ENCODE peak calls at places on chromosomes 11 and 22, in ten cellular contexts. F, D, M, B, Q, P, Z, E, G and R are unnamed samples.

GRCh38 chr11:122727101-122727929 is 71.8 kb downstream of the UBASH3B start:
- DNase-seq in M (no peak), D (no peak), F (no peak), Q (no peak), E (peak), Z (no peak), B (no peak), P (no peak), G (peak), R (no peak)

GRCh38 chr11:100593321-100593720 is 93.8 kb upstream of the ARHGAP42 start:
- DNase-seq in F (no peak), B (peak), G (no peak), Z (no peak), E (no peak), Q (no peak), M (no peak), P (no peak), D (peak), R (no peak)

GRCh38 chr22:46078241-46079092 is 71.9 kb upstream of the PPARA start:
- DNase-seq in Q (peak), E (peak), P (no peak), M (peak), F (peak), Z (peak), B (peak), D (no peak), G (peak), R (peak)

GRCh38 chr11:27401760-27402316 is 38.8 kb upstream of the CCDC34 start:
- DNase-seq in Z (no peak), B (no peak), E (no peak), G (no peak), M (no peak), P (no peak), Q (no peak), F (no peak), D (no peak), R (peak)

GRCh38 chr11:35847473-35847872 is 96.4 kb upstream of the LDLRAD3 start:
- DNase-seq in B (no peak), G (no peak), Q (no peak), Z (no peak), M (no peak), E (no peak), P (no peak), F (no peak), D (no peak), R (no peak)

GRCh38 chr22:35538801-35539321 is 1.8 kb upstream of the RASD2 start:
- DNase-seq in F (no peak), Q (no peak), G (peak), M (no peak), E (no peak), D (no peak), B (no peak), P (no peak), Z (no peak), R (peak)

GRCh38 chr22:42367980-42368378 is 64.2 kb downstream of the NFAM1 start:
- DNase-seq in F (no peak), M (no peak), Q (no peak), E (no peak), B (no peak), P (no peak), G (no peak), Z (no peak), D (no peak), R (no peak)

GRCh38 chr11:110077866-110078325 is 15.3 kb upstream of the ZC3H12C start:
- DNase-seq in F (peak), P (no peak), G (peak), Z (peak), E (peak), Q (peak), B (peak), M (no peak), D (no peak), R (peak)

GRCh38 chr22:27726344-27726725 is 75.2 kb downstream of the MN1 start:
- DNase-seq in Q (no peak), M (no peak), Z (no peak), F (no peak), D (no peak), B (no peak), G (no peak), P (no peak), E (peak), R (no peak)

GRCh38 chr11:62256281-62256680 is 13.7 kb upstream of the SCGB2A2 start:
- DNase-seq in D (no peak), F (no peak), B (no peak), P (no peak), Q (peak), Z (no peak), M (no peak), G (peak), E (no peak), R (peak)

GRCh38 chr11:35785287-35786167 is 123.0 kb downstream of the TRIM44 start:
- DNase-seq in D (no peak), Q (no peak), M (no peak), E (peak), B (no peak), P (no peak), G (peak), Z (no peak), F (peak), R (peak)

GRCh38 chr22:44399906-44400762 is 87.4 kb upstream of the SHISAL1 start:
- DNase-seq in Q (no peak), D (no peak), P (no peak), F (no peak), M (no peak), B (no peak), Z (no peak), G (no peak), E (no peak), R (no peak)

GRCh38 chr11:78460468-78460867 is 42.8 kb upstream of the GAB2 start:
- DNase-seq in B (peak), Q (peak), F (peak), P (no peak), E (peak), Z (no peak), M (no peak), D (no peak), G (peak), R (peak)

GRCh38 chr11:69839516-69839915 is 20.3 kb upstream of the FGF3 start:
- DNase-seq in M (no peak), Z (no peak), F (no peak), D (no peak), Q (no peak), P (no peak), B (no peak), E (no peak), G (no peak), R (no peak)

GRCh38 chr11:36356201-36356600 is 60.1 kb downstream of the PRR5L start:
- DNase-seq in F (peak), D (no peak), M (no peak), P (no peak), Z (no peak), B (no peak), Q (no peak), G (no peak), E (peak), R (no peak)

GRCh38 chr11:115488945-115489344 is 15.3 kb downstream of the CADM1 start:
- DNase-seq in Q (no peak), D (peak), E (peak), M (no peak), G (no peak), Z (no peak), P (no peak), F (no peak), B (peak), R (no peak)

GRCh38 chr22:49963647-49964026 is 3.1 kb downstream of the PIM3 start:
- DNase-seq in D (no peak), E (no peak), F (no peak), Z (no peak), G (no peak), Q (no peak), M (peak), P (no peak), B (no peak), R (no peak)

GRCh38 chr11:17013548-17014320 is 480 bp downstream of the PLEKHA7 start:
- DNase-seq in Q (no peak), P (no peak), D (no peak), B (no peak), E (no peak), Z (no peak), G (peak), F (no peak), M (no peak), R (peak)

GRCh38 chr11:129804012-129804411 is 11.6 kb upstream of the TMEM45B start:
- DNase-seq in F (no peak), B (no peak), Z (no peak), M (no peak), P (no peak), E (no peak), G (no peak), Q (no peak), D (no peak), R (peak)

GRCh38 chr11:34840736-34841386 is 75.3 kb downstream of the APIP start:
- DNase-seq in E (peak), Q (peak), F (no peak), D (no peak), Z (peak), B (no peak), M (no peak), P (no peak), G (no peak), R (peak)

GRCh38 chr11:67664696-67665536 is 9.5 kb downstream of the ALDH3B2 start:
- DNase-seq in B (no peak), F (no peak), D (no peak), P (no peak), M (no peak), E (no peak), Z (no peak), Q (no peak), G (no peak), R (no peak)

GRCh38 chr11:61494341-61495038 is 14.1 kb upstream of the LRRC10B start:
- DNase-seq in P (no peak), F (no peak), E (no peak), M (no peak), Q (no peak), Z (no peak), B (peak), G (no peak), D (no peak), R (no peak)

GRCh38 chr11:62546244-62546936 is at the start of gene AHNAK:
- DNase-seq in P (no peak), Z (peak), M (peak), D (no peak), E (peak), F (peak), G (peak), B (peak), Q (no peak), R (peak)

GRCh38 chr22:35726933-35727332 is 9.3 kb downstream of the APOL5 start:
- DNase-seq in F (no peak), Z (no peak), P (no peak), E (no peak), B (no peak), D (no peak), G (no peak), Q (no peak), M (no peak), R (no peak)

GRCh38 chr22:32331236-32331917 is 26.3 kb upstream of the RFPL3 start:
- DNase-seq in Q (no peak), B (no peak), E (no peak), M (no peak), P (no peak), F (no peak), D (no peak), G (no peak), Z (no peak), R (no peak)

GRCh38 chr11:117458275-117459120 is 130.8 kb downstream of the CEP164 start:
- DNase-seq in Z (no peak), Q (no peak), G (no peak), B (no peak), F (no peak), M (no peak), D (no peak), E (no peak), P (no peak), R (peak)

GRCh38 chr11:33262016-33262638 is 4.9 kb downstream of the HIPK3 start:
- DNase-seq in E (peak), Z (no peak), B (peak), F (peak), G (peak), P (no peak), D (no peak), M (no peak), Q (peak), R (no peak)

GRCh38 chr11:36367806-36368680 is 72.0 kb downstream of the PRR5L start:
- DNase-seq in M (no peak), E (no peak), G (no peak), Z (peak), P (no peak), F (no peak), B (no peak), D (no peak), Q (no peak), R (no peak)

GRCh38 chr11:64287676-64288352 is 2.2 kb downstream of the GPR137 start:
- DNase-seq in Z (no peak), P (no peak), E (no peak), B (no peak), Q (no peak), F (no peak), G (no peak), M (no peak), D (no peak), R (no peak)

GRCh38 chr11:10511046-10511711 is 29.8 kb downstream of the RNF141 start:
- DNase-seq in G (no peak), P (no peak), Z (no peak), Q (no peak), B (no peak), M (no peak), E (no peak), F (no peak), D (no peak), R (no peak)

GRCh38 chr11:59755701-59756495 is 722 bp downstream of the STX3 start:
- DNase-seq in M (peak), E (peak), B (peak), Z (peak), Q (peak), P (no peak), F (peak), D (peak), G (peak), R (peak)

GRCh38 chr22:31228425-31228824 is 16.3 kb downstream of the LIMK2 start:
- DNase-seq in Z (no peak), E (no peak), P (no peak), D (no peak), M (no peak), Q (no peak), G (no peak), F (no peak), B (no peak), R (no peak)

GRCh38 chr22:49768961-49769690 is 58.5 kb downstream of the BRD1 start:
- DNase-seq in F (peak), B (peak), Z (peak), P (no peak), M (no peak), Q (no peak), G (peak), E (peak), D (peak), R (no peak)

GRCh38 chr11:121119444-121119843 is 18.4 kb downstream of the TECTA start:
- DNase-seq in B (no peak), M (no peak), Q (no peak), D (no peak), P (no peak), G (no peak), F (no peak), E (peak), Z (no peak), R (no peak)
- TF ChIP-seq CTCF in B (no peak), M (no peak), Q (no peak), D (no peak), P (no peak), G (no peak), F (no peak), E (no peak), Z (no peak), R (no peak)

GRCh38 chr11:30422389-30422788 is 99.5 kb downstream of the ARL14EP start:
- DNase-seq in Q (no peak), D (peak), G (no peak), E (no peak), F (no peak), B (no peak), P (no peak), M (no peak), Z (no peak), R (no peak)
- H3K4me3 ChIP-seq in Q (no peak), D (no peak), G (no peak), E (no peak), F (no peak), B (no peak), P (no peak), M (no peak), Z (no peak), R (no peak)

DNA sequence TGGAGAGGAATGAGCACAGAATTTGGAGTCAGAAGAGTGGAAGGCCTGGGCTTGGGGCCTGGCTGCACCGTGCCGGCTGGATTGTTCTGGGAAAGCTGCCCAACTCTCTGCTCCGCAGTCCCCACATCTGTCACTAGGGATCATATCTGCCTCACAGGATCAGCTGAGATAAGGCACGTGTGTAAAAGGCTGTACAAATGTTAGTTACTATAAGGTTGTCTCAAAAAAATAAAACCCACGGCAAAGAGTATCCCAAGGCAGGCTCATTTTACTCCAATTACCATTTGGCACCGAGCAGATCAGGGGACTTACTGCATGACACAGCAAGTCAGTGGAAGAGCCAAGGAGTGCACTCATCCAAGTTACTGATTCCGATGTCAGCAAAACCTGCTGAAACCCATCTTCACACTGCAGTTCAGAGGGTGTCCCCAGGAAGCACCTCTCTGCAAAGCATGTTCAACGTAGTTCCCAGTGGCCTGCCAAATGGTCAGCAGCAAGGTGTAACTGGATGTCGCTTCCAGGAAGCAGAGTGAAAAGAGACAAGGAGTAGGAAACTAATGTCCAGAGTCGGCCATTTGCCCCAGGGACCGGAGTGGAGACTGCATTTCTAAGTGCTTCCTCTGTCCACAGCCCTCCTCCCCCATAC is 18.1 kb upstream of the MRTFA start:
- DNase-seq in B (peak), Z (peak), M (peak), D (no peak), G (peak), E (peak), Q (peak), F (peak), P (no peak), R (peak)
- TF ChIP-seq CTCF in B (peak), Z (peak), M (no peak), D (peak), G (peak), E (peak), Q (peak), F (peak), P (no peak), R (peak)

GRCh38 chr22:19940536-19941364 is 822 bp upstream of the COMT start:
- DNase-seq in Q (no peak), P (no peak), Z (no peak), E (no peak), B (no peak), F (no peak), M (no peak), G (no peak), D (no peak), R (no peak)
- H3K4me3 ChIP-seq in Q (peak), P (peak), Z (peak), E (peak), B (peak), F (peak), M (peak), G (peak), D (peak), R (peak)

DNA sequence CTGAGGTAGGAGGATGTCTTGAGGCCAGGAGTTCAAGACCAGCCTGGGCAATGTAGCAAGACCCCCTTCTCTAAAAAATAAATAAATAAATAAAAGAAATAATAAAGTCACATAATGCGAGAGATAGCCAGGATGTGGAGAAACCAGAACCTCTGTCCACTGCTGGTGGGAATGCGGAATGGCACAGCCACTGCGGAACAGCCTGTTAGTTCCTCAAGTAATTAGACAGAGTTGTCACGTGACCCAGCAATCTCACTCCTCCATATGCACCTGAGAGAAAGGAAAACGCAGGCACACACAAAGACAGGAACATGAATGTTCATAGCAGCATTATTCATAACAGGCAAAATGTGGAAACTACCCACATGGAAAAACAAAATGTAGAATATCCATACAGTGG is 27.5 kb downstream of the LIF start:
- DNase-seq in B (no peak), M (no peak), P (no peak), Z (no peak), D (no peak), G (peak), Q (no peak), F (no peak), E (no peak), R (no peak)
- TF ChIP-seq CTCF in B (peak), M (no peak), P (no peak), Z (no peak), D (peak), G (no peak), Q (no peak), F (peak), E (peak), R (no peak)

DNA sequence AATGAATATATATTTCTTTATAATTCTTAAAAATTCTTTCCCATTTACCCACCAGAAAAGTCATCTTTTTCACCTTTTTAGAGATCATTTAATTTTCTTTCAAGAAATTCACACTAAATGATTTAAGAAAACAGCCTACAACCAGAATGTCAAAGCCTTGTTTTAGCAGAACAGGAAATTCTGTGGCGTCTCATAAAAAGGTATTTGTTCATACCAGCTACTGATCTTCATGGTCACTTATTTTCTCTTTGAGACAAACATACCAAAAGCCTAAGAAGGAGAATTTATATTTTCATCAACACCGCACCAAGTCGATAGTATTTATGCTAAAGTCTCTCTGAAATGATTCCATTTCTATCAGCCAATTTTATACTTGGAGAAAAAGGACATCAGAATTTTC is 105.3 kb downstream of the ETS1 start:
- DNase-seq in E (no peak), B (no peak), P (no peak), D (no peak), F (no peak), Z (no peak), Q (no peak), M (no peak), G (no peak), R (no peak)
- H3K4me3 ChIP-seq in E (no peak), B (no peak), P (no peak), D (no peak), F (no peak), Z (no peak), Q (no peak), M (no peak), G (no peak), R (no peak)